ENCODE peak calls at places on chromosome 3, in ten cellular contexts. Z is left lung, T is PC-3, H is brain microvascular endothelial cell, W is tibial nerve, N is transverse colon, A is breast epithelium, M is right lobe of liver, X is psoas muscle, O is AG04450. D is an unnamed sample.
A peak's percentile ranks its signal among the peaks of the same experiment; 100 is the strongest.

GRCh38 chr3:123883656-123884257 is 375 bp downstream of the MYLK start:
- DNase-seq in Z (peak; percentile 78), T (no peak), H (no peak), W (no peak), N (peak; percentile 16), A (peak; percentile 40), M (no peak), X (peak; percentile 17), O (no peak), D (peak; percentile 61)

GRCh38 chr3:195153121-195153520 is 117.8 kb downstream of the XXYLT1 start:
- DNase-seq in Z (no peak), T (no peak), H (no peak), W (no peak), N (no peak), A (no peak), M (no peak), X (peak; percentile 36), O (no peak), D (no peak)

GRCh38 chr3:194711286-194711685 is 25.6 kb downstream of the FAM43A start:
- DNase-seq in Z (no peak), T (no peak), H (no peak), W (no peak), N (no peak), A (no peak), M (no peak), X (no peak), O (no peak), D (no peak)

GRCh38 chr3:50454671-50455070 is 48.8 kb downstream of the CACNA2D2 start:
- DNase-seq in Z (no peak), T (no peak), H (no peak), W (no peak), N (no peak), A (no peak), M (no peak), X (no peak), O (no peak), D (no peak)

GRCh38 chr3:129604942-129605592 is 1.4 kb downstream of the PLXND1 start:
- DNase-seq in Z (peak; percentile 84), T (no peak), H (no peak), W (no peak), N (no peak), A (no peak), M (no peak), X (peak; percentile 14), O (no peak), D (no peak)

GRCh38 chr3:17052348-17052747 is 167.6 kb downstream of the PLCL2 start:
- DNase-seq in Z (no peak), T (no peak), H (no peak), W (no peak), N (no peak), A (no peak), M (no peak), X (no peak), O (no peak), D (no peak)

GRCh38 chr3:149367021-149367840 is 10.2 kb downstream of the TM4SF1 start:
- DNase-seq in Z (no peak), T (peak; percentile 99), H (peak; percentile 56), W (no peak), N (peak; percentile 55), A (no peak), M (no peak), X (no peak), O (no peak), D (no peak)

GRCh38 chr3:187963677-187964385 is 190.1 kb upstream of the LPP start:
- DNase-seq in Z (no peak), T (no peak), H (no peak), W (no peak), N (no peak), A (no peak), M (no peak), X (no peak), O (no peak), D (no peak)

GRCh38 chr3:56751056-56751455 is 50.7 kb downstream of the ARHGEF3 start:
- DNase-seq in Z (no peak), T (no peak), H (no peak), W (no peak), N (no peak), A (no peak), M (no peak), X (no peak), O (no peak), D (no peak)

GRCh38 chr3:111595239-111595638 is at the start of gene ZBED2:
- DNase-seq in Z (no peak), T (no peak), H (no peak), W (no peak), N (no peak), A (no peak), M (no peak), X (no peak), O (no peak), D (no peak)

GRCh38 chr3:157129782-157130137 is 30.2 kb downstream of the CCNL1 start:
- DNase-seq in Z (no peak), T (peak; percentile 63), H (no peak), W (no peak), N (peak; percentile 63), A (peak; percentile 76), M (no peak), X (no peak), O (no peak), D (no peak)

GRCh38 chr3:148309390-148310035 is 388.2 kb upstream of the AGTR1 start:
- DNase-seq in Z (no peak), T (peak; percentile 57), H (peak; percentile 55), W (peak; percentile 34), N (peak; percentile 17), A (no peak), M (no peak), X (no peak), O (no peak), D (peak; percentile 30)

GRCh38 chr3:133937756-133938601 is 42.3 kb upstream of the RAB6B start:
- DNase-seq in Z (no peak), T (no peak), H (no peak), W (peak; percentile 43), N (no peak), A (peak; percentile 85), M (no peak), X (no peak), O (no peak), D (no peak)

GRCh38 chr3:195207731-195208130 is 63.2 kb downstream of the XXYLT1 start:
- DNase-seq in Z (peak; percentile 24), T (no peak), H (no peak), W (no peak), N (no peak), A (no peak), M (no peak), X (no peak), O (no peak), D (no peak)

GRCh38 chr3:9026320-9027040 is 63.2 kb upstream of the RAD18 start:
- DNase-seq in Z (no peak), T (no peak), H (no peak), W (no peak), N (no peak), A (no peak), M (no peak), X (no peak), O (no peak), D (no peak)

GRCh38 chr3:155617346-155617745 is 127.5 kb downstream of the PLCH1 start:
- DNase-seq in Z (no peak), T (no peak), H (no peak), W (no peak), N (no peak), A (no peak), M (no peak), X (no peak), O (no peak), D (no peak)

GRCh38 chr3:160754371-160754854 is 1.6 kb upstream of the PPM1L start:
- DNase-seq in Z (peak; percentile 82), T (peak; percentile 51), H (peak; percentile 32), W (peak; percentile 7), N (peak; percentile 39), A (no peak), M (peak; percentile 54), X (peak; percentile 20), O (no peak), D (peak; percentile 39)

GRCh38 chr3:192336286-192336685 is 391.1 kb downstream of the FGF12 start:
- DNase-seq in Z (no peak), T (no peak), H (no peak), W (no peak), N (no peak), A (no peak), M (no peak), X (no peak), O (no peak), D (no peak)

GRCh38 chr3:119794971-119795612 is 13.2 kb downstream of the NR1I2 start:
- DNase-seq in Z (no peak), T (peak; percentile 55), H (peak; percentile 11), W (no peak), N (peak; percentile 82), A (no peak), M (peak; percentile 94), X (no peak), O (no peak), D (no peak)

GRCh38 chr3:192063570-192063969 is 602.6 kb downstream of the PYDC2 start:
- DNase-seq in Z (peak; percentile 41), T (no peak), H (no peak), W (no peak), N (peak; percentile 59), A (no peak), M (no peak), X (peak; percentile 17), O (no peak), D (no peak)

GRCh38 chr3:161137260-161137659 is 32.1 kb upstream of the B3GALNT1 start:
- DNase-seq in Z (no peak), T (no peak), H (no peak), W (no peak), N (no peak), A (no peak), M (no peak), X (no peak), O (no peak), D (no peak)

GRCh38 chr3:138862924-138863775 is 28.4 kb upstream of the PIK3CB start:
- DNase-seq in Z (no peak), T (peak; percentile 88), H (peak; percentile 65), W (no peak), N (peak; percentile 74), A (peak; percentile 37), M (peak; percentile 64), X (no peak), O (no peak), D (peak; percentile 70)
- H3K4me3 ChIP-seq in Z (no peak overlapping the region), T (peak overlapping the region; percentile 40), H (no peak overlapping the region), W (no peak overlapping the region), N (no peak overlapping the region), A (peak overlapping the region; percentile 4), M (no peak overlapping the region), X (peak overlapping the region; percentile 5), O (no peak overlapping the region), D (no peak overlapping the region)

GRCh38 chr3:169323580-169324453 is 339.7 kb downstream of the MECOM start:
- DNase-seq in Z (no peak), T (no peak), H (no peak), W (no peak), N (no peak), A (no peak), M (no peak), X (no peak), O (peak; percentile 44), D (no peak)
- H3K27ac ChIP-seq in Z (peak overlapping the region; percentile 1), T (no peak overlapping the region), H (no peak overlapping the region), W (peak overlapping the region; percentile 1), N (peak overlapping the region; percentile 48), A (peak overlapping the region; percentile 9), M (no peak overlapping the region), X (no peak overlapping the region), O (no peak overlapping the region), D (no peak overlapping the region)

GRCh38 chr3:130963444-130963843 is 63.2 kb downstream of the ASTE1 start:
- DNase-seq in Z (no peak), T (peak; percentile 50), H (peak; percentile 19), W (no peak), N (no peak), A (no peak), M (no peak), X (no peak), O (no peak), D (no peak)
- TF ChIP-seq CTCF in Z (no peak), T (no peak), H (no peak), W (no peak), N (no peak), A (no peak), M (no peak), X (no peak), O (no peak), D (no peak)

GRCh38 chr3:24042174-24042878 is 97.2 kb downstream of the NR1D2 start:
- DNase-seq in Z (no peak), T (no peak), H (no peak), W (no peak), N (no peak), A (no peak), M (no peak), X (no peak), O (no peak), D (no peak)
- H3K4me3 ChIP-seq in Z (no peak overlapping the region), T (no peak overlapping the region), H (no peak overlapping the region), W (peak overlapping the region; percentile 13), N (no peak overlapping the region), A (peak overlapping the region; percentile 7), M (no peak overlapping the region), X (no peak overlapping the region), O (no peak overlapping the region), D (no peak overlapping the region)

D was measured in pancreas.